ENCODE peak calls at places on chromosomes 1 and 21, in eight cellular contexts. Z is IMR-90; C is activated CD8-positive, alpha-beta memory T cell treated with anti-CD3 and anti-CD28 coated beads, Interleukin-2, amount 50 U/mL, for 48 hours; V is NCI-H1417; F is NCI-H1105; H is HTR-8/SVneo; G is GOT3; R is H9. B is an unnamed sample.

GRCh38 chr1:156126701-156127534 is 12.4 kb downstream of the LMNA start:
- DNase-seq in Z (peak; percentile 96), C (peak; percentile 88), V (no peak), F (no peak), H (no peak), G (peak; percentile 71), R (no peak), B (no peak)

GRCh38 chr1:172627702-172628101 is 31.2 kb upstream of the FASLG start:
- DNase-seq in Z (no peak), C (no peak), V (no peak), F (no peak), H (no peak), G (no peak), R (no peak), B (no peak)

GRCh38 chr1:1550591-1551432 is 10.4 kb upstream of the TMEM240 start:
- DNase-seq in Z (peak; percentile 36), C (no peak), V (no peak), F (no peak), H (no peak), G (no peak), R (no peak), B (no peak)

GRCh38 chr1:88462481-88463261 is 221.4 kb upstream of the PKN2 start:
- DNase-seq in Z (peak; percentile 17), C (no peak), V (peak; percentile 20), F (peak; percentile 63), H (peak; percentile 3), G (no peak), R (peak; percentile 60), B (no peak)

GRCh38 chr1:41766546-41766945 is 152.2 kb downstream of the HIVEP3 start:
- DNase-seq in Z (no peak), C (no peak), V (no peak), F (no peak), H (no peak), G (no peak), R (no peak), B (no peak)

GRCh38 chr1:18943914-18944572 is 12.4 kb downstream of the IFFO2 start:
- DNase-seq in Z (no peak), C (no peak), V (no peak), F (no peak), H (no peak), G (no peak), R (no peak), B (no peak)

GRCh38 chr1:232422098-232422497 is 207.8 kb downstream of the SIPA1L2 start:
- DNase-seq in Z (peak; percentile 63), C (no peak), V (no peak), F (no peak), H (no peak), G (no peak), R (no peak), B (no peak)

GRCh38 chr1:29094433-29094832 is 29.3 kb downstream of the TMEM200B start:
- DNase-seq in Z (no peak), C (no peak), V (no peak), F (no peak), H (no peak), G (no peak), R (no peak), B (no peak)

GRCh38 chr1:6273380-6273891 is 12.5 kb upstream of the GPR153 start:
- DNase-seq in Z (peak; percentile 74), C (no peak), V (no peak), F (no peak), H (no peak), G (no peak), R (peak; percentile 76), B (no peak)

GRCh38 chr1:90821152-90821792 is 104.2 kb upstream of the BARHL2 start:
- DNase-seq in Z (no peak), C (no peak), V (no peak), F (no peak), H (no peak), G (no peak), R (no peak), B (no peak)

GRCh38 chr1:104648269-104648691 is 898.6 kb downstream of the AMY1C start:
- DNase-seq in Z (no peak), C (no peak), V (peak; percentile 1), F (peak; percentile 82), H (no peak), G (no peak), R (no peak), B (no peak)

GRCh38 chr1:100152271-100152670 is 19.3 kb downstream of the TRMT13 start:
- DNase-seq in Z (no peak), C (no peak), V (no peak), F (no peak), H (no peak), G (no peak), R (no peak), B (no peak)

GRCh38 chr1:177884499-177885021 is 85.3 kb downstream of the SEC16B start:
- DNase-seq in Z (no peak), C (no peak), V (no peak), F (no peak), H (no peak), G (no peak), R (no peak), B (no peak)

GRCh38 chr1:185208626-185209170 is 51.7 kb downstream of the SWT1 start:
- DNase-seq in Z (peak; percentile 2), C (no peak), V (no peak), F (no peak), H (no peak), G (no peak), R (no peak), B (no peak)

GRCh38 chr1:241485145-241485544 is 34.4 kb downstream of the FH start:
- DNase-seq in Z (no peak), C (no peak), V (no peak), F (no peak), H (no peak), G (no peak), R (no peak), B (no peak)

GRCh38 chr1:41504126-41505035 is 19.9 kb upstream of the EDN2 start:
- DNase-seq in Z (peak; percentile 68), C (no peak), V (peak; percentile 26), F (peak; percentile 61), H (no peak), G (no peak), R (no peak), B (no peak)

GRCh38 chr1:109864063-109864822 is 46.4 kb upstream of the CSF1 start:
- DNase-seq in Z (peak; percentile 28), C (no peak), V (no peak), F (no peak), H (no peak), G (no peak), R (no peak), B (no peak)

GRCh38 chr1:18232052-18232451 is 124.5 kb downstream of the IGSF21 start:
- DNase-seq in Z (no peak), C (no peak), V (no peak), F (no peak), H (no peak), G (no peak), R (no peak), B (no peak)

GRCh38 chr1:35043498-35043897 is 11.8 kb upstream of the ZMYM6 start:
- DNase-seq in Z (no peak), C (no peak), V (no peak), F (no peak), H (no peak), G (no peak), R (no peak), B (no peak)

GRCh38 chr1:27666791-27667254 is 5.2 kb downstream of the IFI6 start:
- DNase-seq in Z (no peak), C (no peak), V (no peak), F (no peak), H (no peak), G (no peak), R (no peak), B (no peak)

GRCh38 chr1:151509350-151510019 is 1.7 kb upstream of the CGN start:
- DNase-seq in Z (no peak), C (no peak), V (no peak), F (no peak), H (no peak), G (no peak), R (no peak), B (no peak)

GRCh38 chr1:31800677-31800967 is 15.2 kb downstream of the SPOCD1 start:
- DNase-seq in Z (no peak), C (no peak), V (no peak), F (no peak), H (no peak), G (no peak), R (no peak), B (no peak)

GRCh38 chr21:15063081-15063820 is 1.5 kb downstream of the NRIP1 start:
- DNase-seq in Z (peak; percentile 18), C (no peak), V (no peak), F (peak; percentile 45), H (no peak), G (no peak), R (no peak), B (no peak)

GRCh38 chr1:45752441-45753052 is 2.1 kb upstream of the IPP start:
- DNase-seq in Z (peak; percentile 46), C (no peak), V (no peak), F (no peak), H (no peak), G (no peak), R (no peak), B (no peak)

GRCh38 chr1:8182034-8182761 is 135.7 kb upstream of the SLC45A1 start:
- DNase-seq in Z (peak; percentile 50), C (no peak), V (no peak), F (no peak), H (peak; percentile 42), G (no peak), R (no peak), B (no peak)

GRCh38 chr21:36466061-36466511 is 13.8 kb downstream of the CLDN14 start:
- DNase-seq in Z (peak; percentile 21), C (no peak), V (no peak), F (no peak), H (no peak), G (no peak), R (no peak), B (no peak)

GRCh38 chr1:190373705-190374336 is 103.8 kb downstream of the BRINP3 start:
- DNase-seq in Z (peak; percentile 38), C (no peak), V (no peak), F (no peak), H (no peak), G (no peak), R (no peak), B (no peak)

GRCh38 chr21:41008971-41009370 is 159.0 kb upstream of the BACE2 start:
- DNase-seq in Z (no peak), C (no peak), V (peak; percentile 59), F (no peak), H (no peak), G (no peak), R (no peak), B (no peak)

GRCh38 chr1:226337294-226337870 is 28.4 kb upstream of the LIN9 start:
- DNase-seq in Z (no peak), C (no peak), V (no peak), F (no peak), H (no peak), G (no peak), R (no peak), B (no peak)